ENCODE peak calls at places on chromosomes 7 and 10, in six cellular contexts. Y is pancreas, L is SK-N-SH, P is esophagus squamous epithelium, F is sigmoid colon, O is DND-41. V is an unnamed sample.

GRCh38 chr7:102890292-102890970 is 22.4 kb upstream of the LRRC17 start:
- DNase-seq in Y (no peak), L (no peak), P (no peak), F (no peak), O (no peak), V (peak; percentile 77)

GRCh38 chr7:77696643-77697534 is 630 bp downstream of the RSBN1L start:
- DNase-seq in Y (peak; percentile 85), L (peak; percentile 89), P (no peak), F (peak; percentile 80), O (peak; percentile 65), V (no peak)

GRCh38 chr10:775245-776075 is 86.0 kb upstream of the DIP2C start:
- DNase-seq in Y (no peak), L (no peak), P (no peak), F (peak; percentile 90), O (no peak), V (no peak)

GRCh38 chr7:55006499-55006898 is 12.3 kb upstream of the EGFR start:
- DNase-seq in Y (no peak), L (no peak), P (no peak), F (peak; percentile 54), O (no peak), V (no peak)

GRCh38 chr10:4431114-4431862 is 394.7 kb upstream of the AKR1E2 start:
- DNase-seq in Y (no peak), L (no peak), P (no peak), F (no peak), O (no peak), V (peak; percentile 65)

GRCh38 chr10:6062101-6062771 is at the start of gene IL2RA:
- DNase-seq in Y (no peak), L (no peak), P (no peak), F (peak; percentile 60), O (no peak), V (no peak)

GRCh38 chr7:99822731-99823718 is 4.8 kb upstream of the CYP3A43 start:
- DNase-seq in Y (peak; percentile 43), L (no peak), P (no peak), F (no peak), O (no peak), V (no peak)

GRCh38 chr7:50446542-50446960 is 3.6 kb downstream of the FIGNL1 start:
- DNase-seq in Y (no peak), L (no peak), P (no peak), F (no peak), O (no peak), V (peak; percentile 21)

GRCh38 chr10:97705006-97705670 is 8.4 kb upstream of the MARVELD1 start:
- DNase-seq in Y (no peak), L (no peak), P (no peak), F (no peak), O (no peak), V (no peak)

GRCh38 chr7:3117488-3118228 is 74.0 kb upstream of the CARD11 start:
- DNase-seq in Y (no peak), L (no peak), P (no peak), F (no peak), O (no peak), V (no peak)

GRCh38 chr10:94677691-94678090 is 5.8 kb upstream of the CYP2C18 start:
- DNase-seq in Y (no peak), L (no peak), P (no peak), F (no peak), O (no peak), V (no peak)

GRCh38 chr7:112286294-112287086 is 80.0 kb downstream of the ZNF277 start:
- DNase-seq in Y (no peak), L (peak; percentile 15), P (no peak), F (no peak), O (no peak), V (no peak)

GRCh38 chr10:97768322-97769315 is 3.2 kb downstream of the SFRP5 start:
- DNase-seq in Y (peak; percentile 29), L (no peak), P (no peak), F (no peak), O (no peak), V (no peak)

GRCh38 chr7:55545496-55545895 is 26.8 kb downstream of the VOPP1 start:
- DNase-seq in Y (peak; percentile 21), L (no peak), P (no peak), F (no peak), O (no peak), V (no peak)

GRCh38 chr7:3597243-3597642 is 296.2 kb downstream of the SDK1 start:
- DNase-seq in Y (no peak), L (no peak), P (no peak), F (no peak), O (no peak), V (no peak)

GRCh38 chr10:34305189-34305588 is 509.9 kb downstream of the PARD3 start:
- DNase-seq in Y (no peak), L (no peak), P (no peak), F (no peak), O (no peak), V (no peak)

GRCh38 chr7:11228515-11228914 is 254.8 kb downstream of the PHF14 start:
- DNase-seq in Y (peak; percentile 32), L (no peak), P (no peak), F (peak; percentile 85), O (no peak), V (no peak)

GRCh38 chr10:79047875-79048638 is 20.7 kb upstream of the ZMIZ1 start:
- DNase-seq in Y (peak; percentile 56), L (peak; percentile 91), P (no peak), F (peak; percentile 34), O (peak; percentile 93), V (no peak)

GRCh38 chr10:48805848-48806247 is 121.2 kb downstream of the WDFY4 start:
- DNase-seq in Y (peak; percentile 56), L (no peak), P (no peak), F (no peak), O (no peak), V (no peak)

GRCh38 chr7:16940777-16941176 is 59.0 kb upstream of the AGR3 start:
- DNase-seq in Y (no peak), L (no peak), P (no peak), F (no peak), O (no peak), V (no peak)

GRCh38 chr7:13850185-13850752 is 139.2 kb downstream of the ETV1 start:
- DNase-seq in Y (no peak), L (peak; percentile 25), P (no peak), F (no peak), O (peak; percentile 73), V (peak; percentile 93)

GRCh38 chr7:133445617-133446016 is 192.7 kb downstream of the EXOC4 start:
- DNase-seq in Y (no peak), L (no peak), P (no peak), F (no peak), O (no peak), V (no peak)
- TF ChIP-seq CTCF in Y (no peak), L (no peak), P (no peak), F (no peak), O (no peak), V (no peak)

DNA sequence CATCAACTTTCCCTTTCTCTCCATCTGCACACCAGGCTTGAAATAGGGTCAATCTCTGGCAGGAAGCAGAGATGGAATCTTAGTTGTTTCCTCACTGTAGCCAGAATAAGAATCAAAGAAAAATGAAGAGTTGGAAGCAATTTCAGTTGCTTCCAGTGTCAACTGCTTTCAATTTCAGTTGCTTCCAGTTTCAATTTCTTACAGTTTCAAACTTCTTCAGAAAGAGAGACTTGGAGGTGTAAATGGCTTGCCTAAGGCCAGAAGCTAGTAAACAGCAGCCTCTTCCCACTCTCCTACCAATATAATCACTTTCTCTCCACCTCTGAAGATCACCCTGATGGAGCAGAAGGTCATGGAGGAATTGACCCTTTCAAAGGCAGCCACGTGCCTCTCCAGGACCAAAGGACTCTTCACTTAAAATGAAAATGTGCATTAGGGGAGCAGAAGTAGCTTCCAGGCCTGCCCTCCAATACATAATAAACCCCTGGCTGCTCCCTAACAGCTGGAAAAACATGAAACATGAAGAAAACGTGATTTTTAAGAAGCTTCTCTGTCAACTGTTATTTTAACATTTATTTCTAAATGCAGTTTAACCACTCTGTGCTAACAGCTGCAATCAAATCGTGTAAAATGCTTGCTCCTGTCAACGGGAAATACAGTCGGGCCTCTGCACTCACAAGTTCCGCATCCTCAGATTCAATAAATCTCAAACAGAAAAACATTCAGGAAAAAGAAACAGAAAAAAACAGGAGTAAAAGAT is 1020.6 kb downstream of the XPNPEP1 start:
- DNase-seq in Y (no peak), L (no peak), P (no peak), F (no peak), O (no peak), V (no peak)
- H3K9me3 ChIP-seq in Y (no peaks in the 10 kb centered on the region), L (no peaks in the 10 kb centered on the region), P (no peaks in the 10 kb centered on the region), F (no peaks in the 10 kb centered on the region), O (no peaks in the 10 kb centered on the region), V (no peaks in the 10 kb centered on the region)

GRCh38 chr10:132337019-132337418 is 5.0 kb downstream of the LRRC27 start:
- DNase-seq in Y (no peak), L (no peak), P (no peak), F (peak; percentile 64), O (no peak), V (no peak)
- H3K4me3 ChIP-seq in Y (peak overlapping the region; percentile 24), L (no peak overlapping the region), P (peak overlapping the region; percentile 16), F (peak overlapping the region; percentile 45), O (no peak overlapping the region), V (peak overlapping the region; percentile 42)

GRCh38 chr7:5704534-5704922 is 76.9 kb downstream of the RNF216 start:
- DNase-seq in Y (no peak), L (peak; percentile 75), P (no peak), F (peak; percentile 90), O (peak; percentile 73), V (peak; percentile 69)
- TF ChIP-seq CTCF in Y (peak; percentile 85), L (peak; percentile 99), P (peak; percentile 94), F (peak; percentile 94), O (peak; percentile 95), V (peak; percentile 96)

DNA sequence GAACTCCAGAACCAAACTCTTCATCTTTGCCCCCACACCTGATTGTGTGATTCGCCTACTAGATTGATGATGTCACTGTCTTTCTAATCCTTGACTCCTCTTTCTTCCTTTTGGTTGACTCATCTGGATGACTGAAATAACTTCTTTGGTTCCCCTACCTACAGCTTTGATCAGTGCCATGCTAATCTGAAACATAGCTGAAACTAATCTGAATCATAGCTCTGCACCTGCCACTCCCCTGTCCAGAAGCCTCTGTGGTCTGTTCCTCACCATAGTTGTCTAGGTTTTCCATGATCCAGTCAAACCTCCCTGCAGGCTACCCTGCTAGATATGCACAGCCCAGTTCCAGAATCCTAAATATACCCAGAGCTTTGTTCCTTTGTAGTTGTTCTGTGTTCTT is 51.9 kb downstream of the ZNF365 start:
- DNase-seq in Y (no peak), L (no peak), P (no peak), F (no peak), O (no peak), V (no peak)
- H3K9me3 ChIP-seq in Y (no peaks in the 10 kb centered on the region), L (no peaks in the 10 kb centered on the region), P (no peaks in the 10 kb centered on the region), F (no peaks in the 10 kb centered on the region), O (no peaks in the 10 kb centered on the region), V (no peaks in the 10 kb centered on the region)

GRCh38 chr7:148337566-148337965 is 253.0 kb upstream of the C7orf33 start:
- DNase-seq in Y (no peak), L (no peak), P (no peak), F (no peak), O (no peak), V (no peak)
- H3K4me3 ChIP-seq in Y (no peak overlapping the region), L (no peak overlapping the region), P (no peak overlapping the region), F (no peak overlapping the region), O (no peak overlapping the region), V (no peak overlapping the region)